ENCODE peak calls at places on chromosome 13, in eight cellular contexts. One of them, this sample, is unnamed.

GRCh38 chr13:110070046-110070445 is 236.9 kb downstream of the COL4A1 start:
- DNase-seq in sigmoid colon: no peak
- DNase-seq in suprapubic skin: no peak
- DNase-seq in HL-60: no peak
- DNase-seq in transverse colon: no peak
- DNase-seq in GM12878: no peak
- DNase-seq in SK-N-MC: no peak
- DNase-seq in upper lobe of left lung: no peak
- DNase-seq in this sample: no peak

GRCh38 chr13:52405767-52406494 is at the start of gene THSD1:
- DNase-seq in sigmoid colon: peak; percentile 82
- DNase-seq in suprapubic skin: peak; percentile 77
- DNase-seq in HL-60: no peak
- DNase-seq in transverse colon: peak; percentile 24
- DNase-seq in GM12878: no peak
- DNase-seq in SK-N-MC: no peak
- DNase-seq in upper lobe of left lung: peak; percentile 58
- DNase-seq in this sample: no peak

GRCh38 chr13:94705081-94705751 is 7.1 kb downstream of the SOX21 start:
- DNase-seq in sigmoid colon: no peak
- DNase-seq in suprapubic skin: no peak
- DNase-seq in HL-60: no peak
- DNase-seq in transverse colon: no peak
- DNase-seq in GM12878: no peak
- DNase-seq in SK-N-MC: no peak
- DNase-seq in upper lobe of left lung: no peak
- DNase-seq in this sample: peak; percentile 45

GRCh38 chr13:58018865-58019264 is 387.3 kb downstream of the PCDH17 start:
- DNase-seq in sigmoid colon: no peak
- DNase-seq in suprapubic skin: no peak
- DNase-seq in HL-60: no peak
- DNase-seq in transverse colon: no peak
- DNase-seq in GM12878: no peak
- DNase-seq in SK-N-MC: peak; percentile 65
- DNase-seq in upper lobe of left lung: no peak
- DNase-seq in this sample: no peak

GRCh38 chr13:106473174-106473573 is 62.3 kb downstream of the EFNB2 start:
- DNase-seq in sigmoid colon: no peak
- DNase-seq in suprapubic skin: no peak
- DNase-seq in HL-60: no peak
- DNase-seq in transverse colon: no peak
- DNase-seq in GM12878: no peak
- DNase-seq in SK-N-MC: no peak
- DNase-seq in upper lobe of left lung: no peak
- DNase-seq in this sample: no peak

GRCh38 chr13:100646030-100646673 is 28.4 kb downstream of the TMTC4 start:
- DNase-seq in sigmoid colon: no peak
- DNase-seq in suprapubic skin: no peak
- DNase-seq in HL-60: no peak
- DNase-seq in transverse colon: no peak
- DNase-seq in GM12878: no peak
- DNase-seq in SK-N-MC: no peak
- DNase-seq in upper lobe of left lung: no peak
- DNase-seq in this sample: no peak

GRCh38 chr13:27170221-27170520 is 1.4 kb downstream of the USP12 start:
- DNase-seq in sigmoid colon: no peak
- DNase-seq in suprapubic skin: no peak
- DNase-seq in HL-60: no peak
- DNase-seq in transverse colon: no peak
- DNase-seq in GM12878: no peak
- DNase-seq in SK-N-MC: no peak
- DNase-seq in upper lobe of left lung: no peak
- DNase-seq in this sample: no peak

GRCh38 chr13:49436890-49437289 is 7.0 kb downstream of the CAB39L start:
- DNase-seq in sigmoid colon: peak; percentile 77
- DNase-seq in suprapubic skin: no peak
- DNase-seq in HL-60: no peak
- DNase-seq in transverse colon: no peak
- DNase-seq in GM12878: no peak
- DNase-seq in SK-N-MC: no peak
- DNase-seq in upper lobe of left lung: no peak
- DNase-seq in this sample: no peak

GRCh38 chr13:42893346-42893745 is 98.7 kb downstream of the EPSTI1 start:
- DNase-seq in sigmoid colon: no peak
- DNase-seq in suprapubic skin: no peak
- DNase-seq in HL-60: no peak
- DNase-seq in transverse colon: no peak
- DNase-seq in GM12878: no peak
- DNase-seq in SK-N-MC: no peak
- DNase-seq in upper lobe of left lung: no peak
- DNase-seq in this sample: no peak

GRCh38 chr13:44474122-44474910 is 100.7 kb downstream of the SERP2 start:
- DNase-seq in sigmoid colon: no peak
- DNase-seq in suprapubic skin: no peak
- DNase-seq in HL-60: no peak
- DNase-seq in transverse colon: no peak
- DNase-seq in GM12878: no peak
- DNase-seq in SK-N-MC: no peak
- DNase-seq in upper lobe of left lung: no peak
- DNase-seq in this sample: no peak

GRCh38 chr13:108897955-108898354 is 268.5 kb downstream of the MYO16 start:
- DNase-seq in sigmoid colon: no peak
- DNase-seq in suprapubic skin: no peak
- DNase-seq in HL-60: peak; percentile 51
- DNase-seq in transverse colon: no peak
- DNase-seq in GM12878: no peak
- DNase-seq in SK-N-MC: no peak
- DNase-seq in upper lobe of left lung: no peak
- DNase-seq in this sample: no peak

GRCh38 chr13:112664501-112665203 is 25.2 kb upstream of the ATP11A start:
- DNase-seq in sigmoid colon: no peak
- DNase-seq in suprapubic skin: no peak
- DNase-seq in HL-60: no peak
- DNase-seq in transverse colon: no peak
- DNase-seq in GM12878: no peak
- DNase-seq in SK-N-MC: no peak
- DNase-seq in upper lobe of left lung: no peak
- DNase-seq in this sample: no peak

GRCh38 chr13:71320452-71320851 is 546.6 kb downstream of the DACH1 start:
- DNase-seq in sigmoid colon: no peak
- DNase-seq in suprapubic skin: no peak
- DNase-seq in HL-60: peak; percentile 51
- DNase-seq in transverse colon: no peak
- DNase-seq in GM12878: no peak
- DNase-seq in SK-N-MC: peak; percentile 14
- DNase-seq in upper lobe of left lung: no peak
- DNase-seq in this sample: no peak

GRCh38 chr13:46296920-46297319 is 85.2 kb downstream of the LRRC63 start:
- DNase-seq in sigmoid colon: no peak
- DNase-seq in suprapubic skin: no peak
- DNase-seq in HL-60: no peak
- DNase-seq in transverse colon: no peak
- DNase-seq in GM12878: no peak
- DNase-seq in SK-N-MC: no peak
- DNase-seq in upper lobe of left lung: no peak
- DNase-seq in this sample: no peak

GRCh38 chr13:36431204-36432105 is 840 bp upstream of the CCNA1 start:
- DNase-seq in sigmoid colon: no peak
- DNase-seq in suprapubic skin: no peak
- DNase-seq in HL-60: no peak
- DNase-seq in transverse colon: no peak
- DNase-seq in GM12878: no peak
- DNase-seq in SK-N-MC: no peak
- DNase-seq in upper lobe of left lung: peak; percentile 27
- DNase-seq in this sample: no peak

DNA sequence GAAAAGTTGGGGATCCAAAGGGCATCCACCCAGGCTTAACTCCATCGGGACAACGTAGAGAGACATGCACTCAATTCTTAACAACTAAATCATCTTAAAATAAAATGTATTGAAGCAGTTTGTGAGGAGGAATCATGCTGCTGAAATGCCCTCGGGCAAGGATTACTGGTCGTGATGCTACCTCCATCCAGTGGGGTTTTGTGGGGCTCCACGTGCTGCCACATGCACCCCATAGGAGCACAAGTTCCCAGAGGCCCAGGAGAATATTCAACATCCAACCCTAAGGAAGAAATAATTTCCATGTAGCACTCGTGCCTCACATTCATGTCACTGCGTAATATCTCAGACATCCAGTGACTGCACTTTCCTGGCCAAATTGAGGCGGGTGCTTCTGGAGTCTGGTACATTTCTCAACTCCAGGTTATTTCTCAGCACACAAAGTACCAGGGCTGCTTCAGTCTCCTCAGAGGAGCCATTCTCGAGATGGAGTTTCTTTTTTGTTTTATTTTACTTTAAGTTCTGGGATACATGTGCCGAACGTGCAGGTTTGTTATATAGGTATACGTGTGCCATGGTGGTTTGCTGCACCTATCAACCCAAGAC is 429.8 kb downstream of the FOXO1 start:
- DNase-seq in sigmoid colon: peak; percentile 87
- DNase-seq in suprapubic skin: peak; percentile 79
- DNase-seq in HL-60: no peak
- DNase-seq in transverse colon: no peak
- DNase-seq in GM12878: no peak
- DNase-seq in SK-N-MC: no peak
- DNase-seq in upper lobe of left lung: no peak
- DNase-seq in this sample: no peak
- TF ChIP-seq POLR2AphosphoS5 in sigmoid colon: peak; percentile 68
- TF ChIP-seq POLR2AphosphoS5 in suprapubic skin: peak; percentile 78
- TF ChIP-seq POLR2AphosphoS5 in HL-60: no peak
- TF ChIP-seq POLR2AphosphoS5 in transverse colon: peak; percentile 17
- TF ChIP-seq POLR2AphosphoS5 in GM12878: no peak
- TF ChIP-seq POLR2AphosphoS5 in SK-N-MC: no peak
- TF ChIP-seq POLR2AphosphoS5 in upper lobe of left lung: peak; percentile 37
- TF ChIP-seq POLR2AphosphoS5 in this sample: no peak

DNA sequence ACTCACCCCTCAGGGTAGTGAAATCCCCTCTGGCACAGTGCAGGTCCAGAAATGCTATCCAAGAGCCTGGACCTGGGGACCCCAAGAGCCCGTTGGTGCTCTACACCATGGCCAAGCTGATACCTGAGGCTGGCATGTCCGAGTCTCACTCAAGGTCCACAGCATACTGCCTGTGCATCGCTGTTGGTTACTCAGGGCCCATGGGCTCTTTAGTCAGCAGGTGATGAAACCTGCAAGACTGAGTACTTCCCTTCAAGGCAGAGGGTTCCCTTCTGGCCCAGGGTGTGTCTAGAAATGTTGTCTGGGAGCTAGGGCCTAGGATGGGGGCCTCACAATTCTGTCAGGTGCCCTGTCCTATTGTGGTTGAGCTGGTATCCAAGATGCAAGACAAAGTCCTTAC is 19.6 kb upstream of the KBTBD7 start:
- DNase-seq in sigmoid colon: no peak
- DNase-seq in suprapubic skin: no peak
- DNase-seq in HL-60: peak; percentile 16
- DNase-seq in transverse colon: no peak
- DNase-seq in GM12878: no peak
- DNase-seq in SK-N-MC: no peak
- DNase-seq in upper lobe of left lung: no peak
- DNase-seq in this sample: no peak
- H3K27ac ChIP-seq in sigmoid colon: peak overlapping the region; percentile 40
- H3K27ac ChIP-seq in suprapubic skin: no peak overlapping the region
- H3K27ac ChIP-seq in HL-60: no peak overlapping the region
- H3K27ac ChIP-seq in transverse colon: no peak overlapping the region
- H3K27ac ChIP-seq in GM12878: no peak overlapping the region
- H3K27ac ChIP-seq in SK-N-MC: no peak overlapping the region
- H3K27ac ChIP-seq in upper lobe of left lung: no peak overlapping the region
- H3K27ac ChIP-seq in this sample: no peak overlapping the region

GRCh38 chr13:28658539-28658795 is 463 bp upstream of the POMP start:
- DNase-seq in sigmoid colon: no peak
- DNase-seq in suprapubic skin: no peak
- DNase-seq in HL-60: no peak
- DNase-seq in transverse colon: no peak
- DNase-seq in GM12878: no peak
- DNase-seq in SK-N-MC: no peak
- DNase-seq in upper lobe of left lung: no peak
- DNase-seq in this sample: no peak

GRCh38 chr13:28655566-28655965 is 3.4 kb upstream of the POMP start:
- DNase-seq in sigmoid colon: no peak
- DNase-seq in suprapubic skin: no peak
- DNase-seq in HL-60: no peak
- DNase-seq in transverse colon: no peak
- DNase-seq in GM12878: no peak
- DNase-seq in SK-N-MC: no peak
- DNase-seq in upper lobe of left lung: no peak
- DNase-seq in this sample: no peak

GRCh38 chr13:28657784-28658538 is 969 bp upstream of the POMP start:
- DNase-seq in sigmoid colon: no peak
- DNase-seq in suprapubic skin: no peak
- DNase-seq in HL-60: peak; percentile 38
- DNase-seq in transverse colon: no peak
- DNase-seq in GM12878: peak; percentile 51
- DNase-seq in SK-N-MC: no peak
- DNase-seq in upper lobe of left lung: no peak
- DNase-seq in this sample: no peak

GRCh38 chr13:28659611-28659970 is 661 bp downstream of the POMP start:
- DNase-seq in sigmoid colon: no peak
- DNase-seq in suprapubic skin: no peak
- DNase-seq in HL-60: no peak
- DNase-seq in transverse colon: no peak
- DNase-seq in GM12878: no peak
- DNase-seq in SK-N-MC: no peak
- DNase-seq in upper lobe of left lung: no peak
- DNase-seq in this sample: no peak

DNA sequence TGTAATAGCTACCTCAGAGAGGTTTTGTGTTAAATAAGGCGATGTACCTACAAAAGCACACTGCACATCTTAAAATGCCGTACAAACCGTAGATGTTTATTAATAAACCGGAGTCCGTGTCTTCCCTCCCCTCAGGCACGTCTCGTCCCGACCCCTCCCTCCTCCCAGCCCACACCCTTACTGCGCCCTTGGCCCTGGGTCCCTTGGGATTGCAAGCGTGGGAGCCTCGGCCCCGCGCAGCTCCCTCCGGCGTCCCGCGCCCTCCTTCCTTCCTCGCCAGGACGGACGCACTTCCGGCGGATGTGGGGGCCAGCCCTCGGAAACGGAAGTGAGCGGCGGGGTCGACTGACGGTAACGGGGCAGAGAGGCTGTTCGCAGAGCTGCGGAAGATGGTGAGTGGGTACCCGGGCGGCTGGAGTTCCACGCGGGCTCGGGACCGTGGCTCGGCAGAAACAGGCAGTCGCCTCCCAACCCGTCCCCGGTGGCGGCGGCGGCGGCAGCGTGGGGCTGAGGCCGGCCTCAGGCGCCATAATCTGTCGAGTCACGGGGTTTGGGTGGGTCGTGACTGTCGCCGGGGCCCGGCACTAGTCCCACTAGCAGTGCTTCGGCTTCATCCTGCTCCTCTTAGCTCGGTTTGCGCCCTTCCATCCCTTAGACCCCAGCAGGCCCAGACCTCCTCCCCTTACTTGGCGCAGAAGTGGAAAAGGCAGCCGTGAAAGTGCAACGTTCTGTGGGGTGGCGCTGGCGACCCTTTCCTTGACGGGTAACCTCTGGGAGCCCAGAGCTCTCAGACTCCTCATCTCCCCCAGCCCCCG is at the start of gene POMP:
- DNase-seq in sigmoid colon: peak; percentile 96
- DNase-seq in suprapubic skin: peak; percentile 96
- DNase-seq in HL-60: peak; percentile 94
- DNase-seq in transverse colon: peak; percentile 94
- DNase-seq in GM12878: peak; percentile 82
- DNase-seq in SK-N-MC: peak; percentile 57
- DNase-seq in upper lobe of left lung: peak; percentile 93
- DNase-seq in this sample: peak; percentile 97
- TF ChIP-seq POLR2AphosphoS5 in sigmoid colon: peak; percentile 100
- TF ChIP-seq POLR2AphosphoS5 in suprapubic skin: peak; percentile 88
- TF ChIP-seq POLR2AphosphoS5 in HL-60: peak; percentile 98
- TF ChIP-seq POLR2AphosphoS5 in transverse colon: peak; percentile 99
- TF ChIP-seq POLR2AphosphoS5 in GM12878: peak; percentile 97
- TF ChIP-seq POLR2AphosphoS5 in SK-N-MC: peak; percentile 98
- TF ChIP-seq POLR2AphosphoS5 in upper lobe of left lung: peak; percentile 100
- TF ChIP-seq POLR2AphosphoS5 in this sample: peak; percentile 100

GRCh38 chr13:114056205-114057013 is 76.0 kb downstream of the RASA3 start:
- DNase-seq in sigmoid colon: no peak
- DNase-seq in suprapubic skin: no peak
- DNase-seq in HL-60: no peak
- DNase-seq in transverse colon: no peak
- DNase-seq in GM12878: no peak
- DNase-seq in SK-N-MC: no peak
- DNase-seq in upper lobe of left lung: no peak
- DNase-seq in this sample: no peak
- H3K27ac ChIP-seq in sigmoid colon: no peak overlapping the region
- H3K27ac ChIP-seq in suprapubic skin: no peak overlapping the region
- H3K27ac ChIP-seq in HL-60: peak overlapping the region; percentile 23
- H3K27ac ChIP-seq in transverse colon: no peak overlapping the region
- H3K27ac ChIP-seq in GM12878: no peak overlapping the region
- H3K27ac ChIP-seq in SK-N-MC: no peak overlapping the region
- H3K27ac ChIP-seq in upper lobe of left lung: peak overlapping the region; percentile 60
- H3K27ac ChIP-seq in this sample: peak overlapping the region; percentile 37

This sample was measured in esophagus muscularis mucosa.